ENCODE peak calls at places on chromosomes 3 and 15, in ten cellular contexts. One of them, this sample, is unnamed. For H3K4me1, the result is how much of the 10 kb centered on the place peaks cover.

GRCh38 chr3:169564883-169565282 is 98.6 kb downstream of the MECOM start:
- DNase-seq in tibial nerve: no peak
- DNase-seq in Peyer's patch: no peak
- DNase-seq in body of pancreas: no peak
- DNase-seq in IMR-90: no peak
- DNase-seq in spleen: no peak
- DNase-seq in prostate gland: no peak
- DNase-seq in adrenal gland: no peak
- DNase-seq in suprapubic skin: no peak
- DNase-seq in ovary: no peak
- DNase-seq in this sample: no peak

GRCh38 chr3:66019896-66020295 is 18.8 kb downstream of the MAGI1 start:
- DNase-seq in tibial nerve: no peak
- DNase-seq in Peyer's patch: no peak
- DNase-seq in body of pancreas: peak
- DNase-seq in IMR-90: no peak
- DNase-seq in spleen: no peak
- DNase-seq in prostate gland: no peak
- DNase-seq in adrenal gland: no peak
- DNase-seq in suprapubic skin: no peak
- DNase-seq in ovary: no peak
- DNase-seq in this sample: no peak

GRCh38 chr15:62115847-62116246 is 49.1 kb downstream of the C2CD4A start:
- DNase-seq in tibial nerve: no peak
- DNase-seq in Peyer's patch: no peak
- DNase-seq in body of pancreas: peak
- DNase-seq in IMR-90: no peak
- DNase-seq in spleen: no peak
- DNase-seq in prostate gland: no peak
- DNase-seq in adrenal gland: no peak
- DNase-seq in suprapubic skin: no peak
- DNase-seq in ovary: no peak
- DNase-seq in this sample: no peak

GRCh38 chr15:40420793-40421192 is 15.2 kb downstream of the IVD start:
- DNase-seq in tibial nerve: no peak
- DNase-seq in Peyer's patch: peak
- DNase-seq in body of pancreas: peak
- DNase-seq in IMR-90: no peak
- DNase-seq in spleen: no peak
- DNase-seq in prostate gland: peak
- DNase-seq in adrenal gland: no peak
- DNase-seq in suprapubic skin: no peak
- DNase-seq in ovary: peak
- DNase-seq in this sample: peak

GRCh38 chr15:66740802-66741201 is 38.8 kb downstream of the SMAD6 start:
- DNase-seq in tibial nerve: peak
- DNase-seq in Peyer's patch: peak
- DNase-seq in body of pancreas: no peak
- DNase-seq in IMR-90: no peak
- DNase-seq in spleen: no peak
- DNase-seq in prostate gland: peak
- DNase-seq in adrenal gland: no peak
- DNase-seq in suprapubic skin: no peak
- DNase-seq in ovary: peak
- DNase-seq in this sample: peak

GRCh38 chr3:4928277-4928789 is 50.9 kb upstream of the BHLHE40 start:
- DNase-seq in tibial nerve: no peak
- DNase-seq in Peyer's patch: no peak
- DNase-seq in body of pancreas: no peak
- DNase-seq in IMR-90: no peak
- DNase-seq in spleen: no peak
- DNase-seq in prostate gland: no peak
- DNase-seq in adrenal gland: no peak
- DNase-seq in suprapubic skin: no peak
- DNase-seq in ovary: no peak
- DNase-seq in this sample: no peak

GRCh38 chr3:14127106-14127505 is 2.3 kb downstream of the TMEM43 start:
- DNase-seq in tibial nerve: no peak
- DNase-seq in Peyer's patch: no peak
- DNase-seq in body of pancreas: no peak
- DNase-seq in IMR-90: no peak
- DNase-seq in spleen: no peak
- DNase-seq in prostate gland: no peak
- DNase-seq in adrenal gland: no peak
- DNase-seq in suprapubic skin: no peak
- DNase-seq in ovary: no peak
- DNase-seq in this sample: no peak

GRCh38 chr3:177665122-177665808 is 468.0 kb upstream of the TBL1XR1 start:
- DNase-seq in tibial nerve: no peak
- DNase-seq in Peyer's patch: no peak
- DNase-seq in body of pancreas: no peak
- DNase-seq in IMR-90: peak
- DNase-seq in spleen: no peak
- DNase-seq in prostate gland: no peak
- DNase-seq in adrenal gland: no peak
- DNase-seq in suprapubic skin: no peak
- DNase-seq in ovary: no peak
- DNase-seq in this sample: no peak

DNA sequence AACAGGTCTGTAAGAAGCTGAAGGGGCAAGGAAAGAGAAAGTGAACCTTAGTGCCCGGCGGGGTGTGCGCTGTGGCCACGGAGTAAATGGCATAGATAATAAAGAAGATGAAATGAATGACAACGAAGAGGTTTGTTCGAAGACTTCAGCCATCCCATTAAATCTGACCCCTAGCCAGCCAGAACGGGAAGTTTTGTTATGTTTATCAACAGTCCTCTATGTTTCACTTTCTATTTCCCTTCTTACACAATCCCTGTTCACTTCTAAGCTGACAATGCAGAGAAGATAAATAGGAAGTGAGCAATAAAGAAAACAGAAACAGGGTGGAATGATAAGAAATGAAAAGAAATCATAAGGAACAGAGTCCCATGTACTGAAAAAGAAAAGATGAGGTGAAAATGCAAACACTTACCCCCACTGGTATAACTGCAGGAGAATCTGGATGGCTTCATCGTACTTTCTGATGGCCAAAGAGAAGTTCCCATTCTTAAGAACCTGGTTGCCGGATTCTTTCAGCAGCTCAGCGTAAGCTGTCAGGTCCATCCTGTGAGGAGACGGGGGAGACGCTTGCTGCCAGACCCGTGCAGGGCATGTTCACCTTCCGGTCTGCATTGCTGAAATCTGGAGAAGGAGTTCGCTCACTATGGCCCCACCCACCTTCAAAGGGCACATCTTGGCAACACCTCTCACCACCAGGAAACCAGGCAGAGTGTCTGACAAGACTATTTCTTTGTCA is 36.8 kb downstream of the TRANK1 start:
- DNase-seq in tibial nerve: no peak
- DNase-seq in Peyer's patch: peak
- DNase-seq in body of pancreas: peak
- DNase-seq in IMR-90: peak
- DNase-seq in spleen: peak
- DNase-seq in prostate gland: peak
- DNase-seq in adrenal gland: peak
- DNase-seq in suprapubic skin: no peak
- DNase-seq in ovary: peak
- DNase-seq in this sample: peak
- H3K4me1 ChIP-seq in tibial nerve: under half
- H3K4me1 ChIP-seq in Peyer's patch: under half
- H3K4me1 ChIP-seq in body of pancreas: under half
- H3K4me1 ChIP-seq in IMR-90: under half
- H3K4me1 ChIP-seq in spleen: half or more
- H3K4me1 ChIP-seq in prostate gland: under half
- H3K4me1 ChIP-seq in adrenal gland: under half
- H3K4me1 ChIP-seq in suprapubic skin: under half
- H3K4me1 ChIP-seq in ovary: under half
- H3K4me1 ChIP-seq in this sample: under half

GRCh38 chr15:81002254-81003022 is 1.7 kb downstream of the TLNRD1 start:
- DNase-seq in tibial nerve: no peak
- DNase-seq in Peyer's patch: peak
- DNase-seq in body of pancreas: no peak
- DNase-seq in IMR-90: no peak
- DNase-seq in spleen: peak
- DNase-seq in prostate gland: no peak
- DNase-seq in adrenal gland: peak
- DNase-seq in suprapubic skin: peak
- DNase-seq in ovary: peak
- DNase-seq in this sample: peak

GRCh38 chr15:81000626-81001179 is at the start of gene TLNRD1:
- DNase-seq in tibial nerve: peak
- DNase-seq in Peyer's patch: peak
- DNase-seq in body of pancreas: peak
- DNase-seq in IMR-90: peak
- DNase-seq in spleen: peak
- DNase-seq in prostate gland: peak
- DNase-seq in adrenal gland: peak
- DNase-seq in suprapubic skin: peak
- DNase-seq in ovary: peak
- DNase-seq in this sample: peak

GRCh38 chr15:81001180-81002003 is 669 bp downstream of the TLNRD1 start:
- DNase-seq in tibial nerve: peak
- DNase-seq in Peyer's patch: peak
- DNase-seq in body of pancreas: peak
- DNase-seq in IMR-90: peak
- DNase-seq in spleen: peak
- DNase-seq in prostate gland: peak
- DNase-seq in adrenal gland: peak
- DNase-seq in suprapubic skin: peak
- DNase-seq in ovary: peak
- DNase-seq in this sample: peak

GRCh38 chr15:81002004-81002253 is 1.2 kb downstream of the TLNRD1 start:
- DNase-seq in tibial nerve: no peak
- DNase-seq in Peyer's patch: no peak
- DNase-seq in body of pancreas: no peak
- DNase-seq in IMR-90: no peak
- DNase-seq in spleen: peak
- DNase-seq in prostate gland: no peak
- DNase-seq in adrenal gland: no peak
- DNase-seq in suprapubic skin: no peak
- DNase-seq in ovary: no peak
- DNase-seq in this sample: no peak

DNA sequence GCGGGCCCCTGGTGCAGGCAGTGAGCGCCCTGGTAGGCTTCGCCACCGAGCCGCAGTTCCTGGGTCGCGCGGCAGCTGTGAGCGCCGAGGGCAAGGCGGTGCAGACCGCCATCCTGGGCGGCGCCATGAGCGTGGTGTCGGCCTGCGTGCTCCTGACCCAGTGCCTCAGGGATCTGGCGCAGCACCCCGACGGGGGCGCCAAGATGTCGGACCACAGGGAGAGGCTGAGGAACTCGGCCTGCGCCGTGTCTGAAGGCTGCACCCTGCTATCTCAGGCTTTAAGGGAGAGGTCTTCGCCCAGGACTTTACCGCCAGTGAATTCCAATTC is 2.3 kb downstream of the TLNRD1 start:
- DNase-seq in tibial nerve: no peak
- DNase-seq in Peyer's patch: no peak
- DNase-seq in body of pancreas: no peak
- DNase-seq in IMR-90: no peak
- DNase-seq in spleen: peak
- DNase-seq in prostate gland: no peak
- DNase-seq in adrenal gland: no peak
- DNase-seq in suprapubic skin: no peak
- DNase-seq in ovary: peak
- DNase-seq in this sample: no peak
- TF ChIP-seq POLR2A in tibial nerve: no peak
- TF ChIP-seq POLR2A in Peyer's patch: no peak
- TF ChIP-seq POLR2A in body of pancreas: no peak
- TF ChIP-seq POLR2A in IMR-90: no peak
- TF ChIP-seq POLR2A in spleen: no peak
- TF ChIP-seq POLR2A in prostate gland: no peak
- TF ChIP-seq POLR2A in adrenal gland: no peak
- TF ChIP-seq POLR2A in suprapubic skin: no peak
- TF ChIP-seq POLR2A in ovary: no peak
- TF ChIP-seq POLR2A in this sample: no peak

GRCh38 chr15:90033006-90033405 is 31.9 kb downstream of the ZNF710 start:
- DNase-seq in tibial nerve: no peak
- DNase-seq in Peyer's patch: peak
- DNase-seq in body of pancreas: no peak
- DNase-seq in IMR-90: no peak
- DNase-seq in spleen: peak
- DNase-seq in prostate gland: no peak
- DNase-seq in adrenal gland: no peak
- DNase-seq in suprapubic skin: no peak
- DNase-seq in ovary: no peak
- DNase-seq in this sample: no peak

GRCh38 chr15:90030376-90030775 is 29.3 kb downstream of the ZNF710 start:
- DNase-seq in tibial nerve: no peak
- DNase-seq in Peyer's patch: no peak
- DNase-seq in body of pancreas: peak
- DNase-seq in IMR-90: no peak
- DNase-seq in spleen: peak
- DNase-seq in prostate gland: no peak
- DNase-seq in adrenal gland: no peak
- DNase-seq in suprapubic skin: peak
- DNase-seq in ovary: no peak
- DNase-seq in this sample: peak

GRCh38 chr15:90033448-90033847 is 32.3 kb downstream of the ZNF710 start:
- DNase-seq in tibial nerve: no peak
- DNase-seq in Peyer's patch: no peak
- DNase-seq in body of pancreas: no peak
- DNase-seq in IMR-90: no peak
- DNase-seq in spleen: peak
- DNase-seq in prostate gland: no peak
- DNase-seq in adrenal gland: no peak
- DNase-seq in suprapubic skin: peak
- DNase-seq in ovary: no peak
- DNase-seq in this sample: peak

GRCh38 chr15:90029024-90029423 is 27.9 kb downstream of the ZNF710 start:
- DNase-seq in tibial nerve: no peak
- DNase-seq in Peyer's patch: no peak
- DNase-seq in body of pancreas: peak
- DNase-seq in IMR-90: no peak
- DNase-seq in spleen: no peak
- DNase-seq in prostate gland: no peak
- DNase-seq in adrenal gland: no peak
- DNase-seq in suprapubic skin: no peak
- DNase-seq in ovary: no peak
- DNase-seq in this sample: no peak

DNA sequence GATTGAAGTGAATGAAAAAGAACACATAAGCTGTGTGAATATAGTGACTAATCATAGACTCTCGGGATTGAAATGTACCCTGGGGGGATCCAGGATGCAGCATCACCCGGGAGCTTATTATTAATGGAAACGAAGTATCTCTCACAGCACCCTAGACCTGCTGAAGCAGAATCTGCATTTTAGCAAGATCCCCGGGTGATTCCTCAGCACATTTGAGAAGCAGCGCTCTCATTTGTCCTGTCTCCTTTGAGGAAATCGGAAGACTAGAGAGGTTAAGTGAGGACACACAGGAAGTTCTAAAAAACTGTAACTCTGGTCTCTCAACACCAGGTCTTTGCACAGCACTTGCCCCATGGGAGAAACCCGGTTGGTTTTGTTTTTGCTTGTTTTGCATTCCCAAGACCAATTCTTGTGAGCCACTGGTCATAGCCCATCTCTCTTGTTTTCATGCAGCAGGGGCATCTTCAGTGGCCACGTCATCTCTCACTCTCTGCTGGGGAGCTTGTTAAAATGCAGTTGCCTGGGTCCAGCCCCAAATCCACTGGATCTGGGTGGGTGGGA is 30.2 kb downstream of the ZNF710 start:
- DNase-seq in tibial nerve: no peak
- DNase-seq in Peyer's patch: peak
- DNase-seq in body of pancreas: peak
- DNase-seq in IMR-90: peak
- DNase-seq in spleen: peak
- DNase-seq in prostate gland: no peak
- DNase-seq in adrenal gland: no peak
- DNase-seq in suprapubic skin: peak
- DNase-seq in ovary: no peak
- DNase-seq in this sample: peak
- H3K4me1 ChIP-seq in tibial nerve: under half
- H3K4me1 ChIP-seq in Peyer's patch: under half
- H3K4me1 ChIP-seq in body of pancreas: half or more
- H3K4me1 ChIP-seq in IMR-90: under half
- H3K4me1 ChIP-seq in spleen: half or more
- H3K4me1 ChIP-seq in prostate gland: under half
- H3K4me1 ChIP-seq in adrenal gland: under half
- H3K4me1 ChIP-seq in suprapubic skin: under half
- H3K4me1 ChIP-seq in ovary: under half
- H3K4me1 ChIP-seq in this sample: half or more

DNA sequence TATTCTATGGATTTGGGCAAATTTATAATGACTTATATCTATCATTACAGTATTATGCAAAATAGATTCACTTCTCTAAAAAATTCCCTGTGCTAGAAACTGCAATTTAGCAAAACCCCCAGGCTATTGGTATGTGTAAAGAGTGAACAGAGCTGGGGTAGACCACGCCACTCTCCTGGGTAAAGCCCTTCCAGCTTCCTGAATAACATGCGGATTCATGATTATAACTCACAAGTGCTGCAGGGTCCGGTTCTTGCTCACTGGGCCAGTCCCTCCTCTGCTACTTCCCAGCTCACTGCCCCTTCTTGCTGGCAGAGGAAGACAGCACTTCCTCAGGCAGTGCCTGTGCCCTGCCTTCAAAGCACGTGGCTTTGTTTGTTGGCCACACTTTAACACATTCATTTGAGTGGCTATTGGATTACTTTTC is 4.1 kb downstream of the CD80 start:
- DNase-seq in tibial nerve: no peak
- DNase-seq in Peyer's patch: no peak
- DNase-seq in body of pancreas: peak
- DNase-seq in IMR-90: no peak
- DNase-seq in spleen: peak
- DNase-seq in prostate gland: no peak
- DNase-seq in adrenal gland: no peak
- DNase-seq in suprapubic skin: no peak
- DNase-seq in ovary: no peak
- DNase-seq in this sample: peak
- TF ChIP-seq POLR2A in tibial nerve: no peak
- TF ChIP-seq POLR2A in Peyer's patch: no peak
- TF ChIP-seq POLR2A in body of pancreas: no peak
- TF ChIP-seq POLR2A in IMR-90: no peak
- TF ChIP-seq POLR2A in spleen: no peak
- TF ChIP-seq POLR2A in prostate gland: no peak
- TF ChIP-seq POLR2A in adrenal gland: no peak
- TF ChIP-seq POLR2A in suprapubic skin: no peak
- TF ChIP-seq POLR2A in ovary: no peak
- TF ChIP-seq POLR2A in this sample: no peak